ENCODE peak calls at places on chromosome 14, in six cellular contexts. C, X, S, K, Y and L are unnamed samples.

GRCh38 chr14:87066221-87066817 is 926.7 kb downstream of the GALC start:
- DNase-seq in X (no peak), C (no peak), K (peak), Y (no peak), S (no peak), L (no peak)

GRCh38 chr14:85599939-85600338 is 70.0 kb downstream of the FLRT2 start:
- DNase-seq in S (no peak), X (peak), Y (no peak), K (peak), C (no peak), L (no peak)

GRCh38 chr14:60222820-60223219 is 26.2 kb upstream of the PPM1A start:
- DNase-seq in X (no peak), Y (no peak), K (no peak), C (no peak), S (no peak), L (no peak)

GRCh38 chr14:104239866-104240301 is 101.5 kb downstream of the KIF26A start:
- DNase-seq in X (no peak), S (peak), K (no peak), C (no peak), Y (no peak), L (peak)

GRCh38 chr14:57417228-57417627 is 26.8 kb downstream of the NAA30 start:
- DNase-seq in S (no peak), X (no peak), C (no peak), K (no peak), Y (no peak), L (no peak)

GRCh38 chr14:81728447-81728846 is 194.8 kb upstream of the SEL1L start:
- DNase-seq in K (no peak), S (no peak), Y (no peak), X (no peak), C (no peak), L (no peak)

GRCh38 chr14:34665785-34666425 is 36.0 kb upstream of the SNX6 start:
- DNase-seq in Y (peak), X (peak), S (no peak), K (peak), C (peak), L (no peak)

GRCh38 chr14:22099942-22100763 is 426.5 kb upstream of the OR4E1 start:
- DNase-seq in K (peak), S (no peak), X (peak), C (no peak), Y (peak), L (peak)

GRCh38 chr14:50423529-50423928 is 26.8 kb upstream of the CDKL1 start:
- DNase-seq in Y (no peak), S (no peak), C (no peak), K (no peak), X (no peak), L (no peak)

GRCh38 chr14:78486081-78486480 is 315.9 kb downstream of the NRXN3 start:
- DNase-seq in Y (no peak), S (no peak), C (no peak), K (no peak), X (no peak), L (no peak)

GRCh38 chr14:85798852-85799251 is 268.9 kb downstream of the FLRT2 start:
- DNase-seq in Y (no peak), K (no peak), C (no peak), S (no peak), X (no peak), L (no peak)

GRCh38 chr14:99821519-99822165 is 28.4 kb downstream of the EML1 start:
- DNase-seq in S (no peak), C (peak), Y (peak), K (peak), X (peak), L (no peak)

GRCh38 chr14:24673534-24674203 is 39.7 kb upstream of the GZMB start:
- DNase-seq in X (no peak), C (no peak), K (no peak), S (no peak), Y (peak), L (no peak)

GRCh38 chr14:36713960-36714703 is 52.5 kb downstream of the PAX9 start:
- DNase-seq in X (no peak), K (no peak), S (no peak), C (no peak), Y (no peak), L (no peak)

GRCh38 chr14:59688224-59689170 is 111.9 kb upstream of the CCDC175 start:
- DNase-seq in S (no peak), K (peak), Y (peak), C (no peak), X (peak), L (peak)

GRCh38 chr14:54567224-54567633 is 301 bp downstream of the SAMD4A start:
- DNase-seq in Y (no peak), K (no peak), C (no peak), X (peak), S (peak), L (peak)

GRCh38 chr14:70934502-70935134 is 27.4 kb downstream of the PCNX1 start:
- DNase-seq in X (peak), Y (peak), S (no peak), C (peak), K (peak), L (no peak)

GRCh38 chr14:72451081-72451972 is 442.6 kb downstream of the DPF3 start:
- DNase-seq in C (no peak), S (no peak), X (no peak), Y (peak), K (no peak), L (no peak)

GRCh38 chr14:95741051-95741490 is 27.1 kb upstream of the TCL1A start:
- DNase-seq in K (no peak), S (no peak), C (no peak), Y (no peak), X (peak), L (no peak)

GRCh38 chr14:75401356-75401755 is 26.5 kb upstream of the JDP2 start:
- DNase-seq in X (no peak), Y (no peak), S (no peak), K (peak), C (peak), L (peak)

GRCh38 chr14:72715215-72715909 is 178.5 kb downstream of the DPF3 start:
- DNase-seq in Y (no peak), X (no peak), K (peak), S (no peak), C (no peak), L (no peak)

GRCh38 chr14:23071975-23072539 is 14.7 kb upstream of the CDH24 start:
- DNase-seq in K (no peak), C (no peak), Y (no peak), X (peak), S (no peak), L (peak)

GRCh38 chr14:95496111-95496681 is 20.3 kb downstream of the SYNE3 start:
- DNase-seq in S (no peak), K (no peak), X (peak), Y (peak), C (no peak), L (no peak)

GRCh38 chr14:68576496-68577244 is 216.2 kb downstream of the ZFP36L1 start:
- DNase-seq in Y (no peak), X (peak), C (peak), K (peak), S (no peak), L (no peak)

GRCh38 chr14:61589691-61590521 is 105.4 kb upstream of the HIF1A start:
- DNase-seq in K (no peak), X (no peak), S (no peak), C (no peak), Y (no peak), L (peak)

GRCh38 chr14:100292301-100292775 is 13.9 kb downstream of the SLC25A29 start:
- DNase-seq in Y (no peak), S (no peak), X (no peak), K (no peak), C (no peak), L (no peak)

GRCh38 chr14:99689266-99690236 is 5.5 kb downstream of the CYP46A1 start:
- DNase-seq in X (no peak), C (no peak), K (no peak), Y (no peak), S (peak), L (peak)